ENCODE peak calls at places on chromosomes 4 and X, in eight cellular contexts. F is germinal center; L is HCEC 1CT; J is nephron progenitor cell; E is T-helper 1 cell; Q is stimulated activated CD4-positive, alpha-beta T cell treated with anti-CD3 and anti-CD28 coated beads, TNF-alpha, amount 100 ng/mL, for 4 hours; C is SW480; R is omental fat pad. Z is an unnamed sample.

GRCh38 chrX:20378291-20378920 is 111.7 kb upstream of the RPS6KA3 start:
- DNase-seq in F (no peak), L (peak), J (no peak), E (no peak), Q (no peak), C (peak), R (no peak), Z (no peak)

GRCh38 chrX:106791495-106791894 is 11.0 kb upstream of the TBC1D8B start:
- DNase-seq in F (no peak), L (no peak), J (no peak), E (no peak), Q (no peak), C (peak), R (no peak), Z (no peak)

GRCh38 chr4:160026720-160027119 is 923.8 kb downstream of the RAPGEF2 start:
- DNase-seq in F (no peak), L (no peak), J (no peak), E (no peak), Q (no peak), C (peak), R (no peak), Z (no peak)

GRCh38 chr4:6452116-6452896 is 20.1 kb downstream of the PPP2R2C start:
- DNase-seq in F (no peak), L (no peak), J (no peak), E (no peak), Q (no peak), C (no peak), R (no peak), Z (no peak)

GRCh38 chr4:138677651-138678202 is 337.9 kb upstream of the NOCT start:
- DNase-seq in F (no peak), L (no peak), J (no peak), E (no peak), Q (no peak), C (no peak), R (no peak), Z (no peak)

GRCh38 chr4:53477038-53477565 is 99.7 kb downstream of the FIP1L1 start:
- DNase-seq in F (no peak), L (peak), J (no peak), E (no peak), Q (no peak), C (no peak), R (no peak), Z (no peak)

GRCh38 chrX:94057385-94057784 is 383.4 kb downstream of the FAM133A start:
- DNase-seq in F (no peak), L (no peak), J (no peak), E (no peak), Q (no peak), C (no peak), R (no peak), Z (no peak)

GRCh38 chr4:139243448-139244365 is 36.3 kb downstream of the MGARP start:
- DNase-seq in F (no peak), L (peak), J (no peak), E (no peak), Q (no peak), C (no peak), R (no peak), Z (no peak)

GRCh38 chr4:176084769-176085168 is 19.1 kb downstream of the WDR17 start:
- DNase-seq in F (no peak), L (no peak), J (no peak), E (no peak), Q (no peak), C (no peak), R (no peak), Z (no peak)

GRCh38 chr4:8033776-8034528 is 94.3 kb upstream of the AFAP1 start:
- DNase-seq in F (no peak), L (no peak), J (no peak), E (no peak), Q (no peak), C (no peak), R (no peak), Z (peak)

GRCh38 chr4:108700358-108700757 is 50.0 kb downstream of the OSTC start:
- DNase-seq in F (no peak), L (no peak), J (no peak), E (no peak), Q (no peak), C (no peak), R (no peak), Z (no peak)

GRCh38 chr4:82798168-82799005 is at the start of gene SCD5:
- DNase-seq in F (peak), L (peak), J (peak), E (peak), Q (no peak), C (peak), R (no peak), Z (peak)

GRCh38 chr4:113467581-113467980 is 294.0 kb downstream of the CAMK2D start:
- DNase-seq in F (no peak), L (peak), J (no peak), E (no peak), Q (no peak), C (peak), R (no peak), Z (no peak)

GRCh38 chr4:163331629-163332360 is 601 bp downstream of the NPY1R start:
- DNase-seq in F (peak), L (no peak), J (peak), E (no peak), Q (no peak), C (no peak), R (no peak), Z (peak)

GRCh38 chrX:133350751-133351150 is 64.5 kb downstream of the GPC4 start:
- DNase-seq in F (no peak), L (no peak), J (no peak), E (no peak), Q (no peak), C (no peak), R (no peak), Z (no peak)

GRCh38 chrX:68114573-68115199 is 318.6 kb downstream of the OPHN1 start:
- DNase-seq in F (no peak), L (peak), J (no peak), E (no peak), Q (no peak), C (peak), R (no peak), Z (no peak)

GRCh38 chr4:167887726-167888125 is 204.6 kb upstream of the ANXA10 start:
- DNase-seq in F (no peak), L (no peak), J (no peak), E (no peak), Q (no peak), C (no peak), R (no peak), Z (no peak)

GRCh38 chr4:7058792-7059191 is 9.1 kb downstream of the GRPEL1 start:
- DNase-seq in F (no peak), L (no peak), J (no peak), E (no peak), Q (no peak), C (no peak), R (no peak), Z (no peak)

GRCh38 chr4:1871471-1872021 is 353 bp downstream of the NSD2 start:
- DNase-seq in F (peak), L (peak), J (no peak), E (no peak), Q (no peak), C (peak), R (no peak), Z (peak)

Z was measured in pancreas.